ENCODE peak calls at places on chromosomes 16 and 17, in seven cellular contexts. C, Z, T, P, L, R and E are unnamed samples.

GRCh38 chr17:50050431-50051032 is 5.4 kb upstream of the ITGA3 start:
- DNase-seq in C (no peak), R (no peak), L (no peak), Z (no peak), P (no peak), T (no peak), E (peak)

GRCh38 chr17:17628388-17629008 is 37.0 kb upstream of the PEMT start:
- DNase-seq in C (no peak), T (no peak), P (no peak), L (peak), Z (no peak), R (no peak), E (no peak)

GRCh38 chr16:77298638-77299360 is 99.6 kb downstream of the SYCE1L start:
- DNase-seq in P (no peak), L (no peak), T (peak), R (peak), Z (peak), C (no peak), E (no peak)

GRCh38 chr16:35492225-35492624 is 2032.8 kb downstream of the TP53TG3F start:
- DNase-seq in R (no peak), C (no peak), Z (no peak), P (no peak), L (no peak), T (no peak), E (no peak)

GRCh38 chr17:237406-237955 is 56.0 kb upstream of the DOC2B start:
- DNase-seq in C (no peak), T (no peak), R (no peak), L (peak), Z (no peak), P (no peak), E (peak)

GRCh38 chr16:29645699-29646187 is 17.3 kb upstream of the SPN start:
- DNase-seq in P (peak), T (no peak), Z (no peak), R (peak), C (no peak), L (no peak), E (peak)

GRCh38 chr16:84033251-84034195 is 9.1 kb downstream of the SLC38A8 start:
- DNase-seq in Z (no peak), L (no peak), T (no peak), C (no peak), P (no peak), R (no peak), E (no peak)

GRCh38 chr17:31079731-31080130 is 15.0 kb upstream of the NF1 start:
- DNase-seq in T (no peak), P (no peak), C (no peak), L (no peak), R (no peak), Z (no peak), E (no peak)

GRCh38 chr16:31008154-31008950 is 2.1 kb downstream of the STX1B start:
- DNase-seq in C (no peak), T (peak), Z (no peak), R (peak), L (no peak), P (no peak), E (no peak)

GRCh38 chr17:74274703-74275340 is 788 bp downstream of the DNAI2 start:
- DNase-seq in P (no peak), C (no peak), T (no peak), Z (no peak), R (no peak), L (no peak), E (no peak)

GRCh38 chr17:65660078-65660477 is 98.6 kb upstream of the AXIN2 start:
- DNase-seq in T (no peak), C (no peak), L (no peak), Z (no peak), R (no peak), P (no peak), E (no peak)

GRCh38 chr17:7903154-7904103 is 12.7 kb downstream of the RNF227 start:
- DNase-seq in Z (no peak), L (no peak), R (no peak), P (no peak), C (no peak), T (no peak), E (no peak)

GRCh38 chr16:5621826-5622225 is 524.2 kb upstream of the EEF2KMT start:
- DNase-seq in Z (peak), P (no peak), T (no peak), L (no peak), R (no peak), C (no peak), E (no peak)

GRCh38 chr16:85902366-85903155 is 3.6 kb downstream of the IRF8 start:
- DNase-seq in C (no peak), R (no peak), Z (no peak), L (no peak), T (no peak), P (no peak), E (no peak)